ENCODE peak calls at places on chromosomes 3 and 15, in six cellular contexts. N, C, U, D, R and W are unnamed samples.

GRCh38 chr3:170485696-170486095 is 67.0 kb downstream of the CLDN11 start:
- DNase-seq in N (no peak), C (no peak), U (no peak), D (no peak), R (no peak), W (no peak)

GRCh38 chr15:57203906-57204305 is 172.4 kb upstream of the CGNL1 start:
- DNase-seq in N (no peak), C (no peak), U (no peak), D (no peak), R (no peak), W (no peak)

GRCh38 chr3:70824078-70824477 is 511.6 kb upstream of the MDFIC2 start:
- DNase-seq in N (no peak), C (no peak), U (no peak), D (no peak), R (no peak), W (no peak)

GRCh38 chr15:25937796-25938195 is 74.7 kb upstream of the ATP10A start:
- DNase-seq in N (no peak), C (no peak), U (no peak), D (no peak), R (no peak), W (no peak)

GRCh38 chr15:90838066-90838465 is 30.3 kb upstream of the FURIN start:
- DNase-seq in N (no peak), C (no peak), U (peak; percentile 51), D (no peak), R (no peak), W (no peak)

GRCh38 chr3:142355692-142356091 is 92.1 kb downstream of the XRN1 start:
- DNase-seq in N (no peak), C (no peak), U (no peak), D (no peak), R (no peak), W (no peak)

GRCh38 chr15:101023501-101024110 is 104.4 kb downstream of the LRRK1 start:
- DNase-seq in N (no peak), C (no peak), U (no peak), D (no peak), R (no peak), W (no peak)

GRCh38 chr3:187987919-187988318 is 166.0 kb upstream of the LPP start:
- DNase-seq in N (no peak), C (no peak), U (peak; percentile 12), D (no peak), R (no peak), W (no peak)

GRCh38 chr3:38645076-38645475 is 4.4 kb downstream of the SCN5A start:
- DNase-seq in N (no peak), C (no peak), U (no peak), D (no peak), R (no peak), W (no peak)

GRCh38 chr15:81023483-81024264 is 23.0 kb downstream of the TLNRD1 start:
- DNase-seq in N (no peak), C (no peak), U (no peak), D (peak; percentile 62), R (peak; percentile 44), W (peak; percentile 80)